ENCODE peak calls at places on chromosomes 2 and 18, in six cellular contexts. One of them, this sample, is unnamed.

GRCh38 chr2:45072064-45072861 is 63.0 kb upstream of the SIX2 start:
- DNase-seq in HFF-Myc: no peak
- DNase-seq in RPMI7951: no peak
- DNase-seq in NCI-H2081: no peak
- DNase-seq in substantia nigra: no peak
- DNase-seq in AG08396: no peak
- DNase-seq in this sample: no peak

GRCh38 chr2:148515170-148515569 is 129.4 kb upstream of the EPC2 start:
- DNase-seq in HFF-Myc: no peak
- DNase-seq in RPMI7951: no peak
- DNase-seq in NCI-H2081: no peak
- DNase-seq in substantia nigra: no peak
- DNase-seq in AG08396: no peak
- DNase-seq in this sample: no peak

GRCh38 chr2:101253713-101254085 is 1.0 kb downstream of the CNOT11 start:
- DNase-seq in HFF-Myc: no peak
- DNase-seq in RPMI7951: no peak
- DNase-seq in NCI-H2081: no peak
- DNase-seq in substantia nigra: no peak
- DNase-seq in AG08396: no peak
- DNase-seq in this sample: no peak

GRCh38 chr18:60266558-60266957 is 106.0 kb downstream of the MC4R start:
- DNase-seq in HFF-Myc: no peak
- DNase-seq in RPMI7951: no peak
- DNase-seq in NCI-H2081: no peak
- DNase-seq in substantia nigra: no peak
- DNase-seq in AG08396: no peak
- DNase-seq in this sample: no peak

GRCh38 chr18:49052891-49053644 is 102.3 kb upstream of the SMAD7 start:
- DNase-seq in HFF-Myc: peak; percentile 70
- DNase-seq in RPMI7951: peak; percentile 96
- DNase-seq in NCI-H2081: no peak
- DNase-seq in substantia nigra: no peak
- DNase-seq in AG08396: peak; percentile 75
- DNase-seq in this sample: no peak

GRCh38 chr2:27520316-27520715 is 23.7 kb downstream of the GCKR start:
- DNase-seq in HFF-Myc: no peak
- DNase-seq in RPMI7951: no peak
- DNase-seq in NCI-H2081: no peak
- DNase-seq in substantia nigra: no peak
- DNase-seq in AG08396: no peak
- DNase-seq in this sample: no peak

GRCh38 chr18:75455249-75456183 is 28.0 kb upstream of the SMIM21 start:
- DNase-seq in HFF-Myc: no peak
- DNase-seq in RPMI7951: peak; percentile 43
- DNase-seq in NCI-H2081: no peak
- DNase-seq in substantia nigra: no peak
- DNase-seq in AG08396: peak; percentile 32
- DNase-seq in this sample: no peak

GRCh38 chr2:65128297-65129190 is 1.4 kb downstream of the RAB1A start:
- DNase-seq in HFF-Myc: no peak
- DNase-seq in RPMI7951: peak; percentile 20
- DNase-seq in NCI-H2081: peak; percentile 11
- DNase-seq in substantia nigra: no peak
- DNase-seq in AG08396: no peak
- DNase-seq in this sample: no peak

GRCh38 chr2:174025271-174026121 is 60.3 kb upstream of the SP3 start:
- DNase-seq in HFF-Myc: peak; percentile 90
- DNase-seq in RPMI7951: peak; percentile 61
- DNase-seq in NCI-H2081: no peak
- DNase-seq in substantia nigra: no peak
- DNase-seq in AG08396: peak; percentile 67
- DNase-seq in this sample: no peak

GRCh38 chr2:106995560-106995959 is 109.6 kb upstream of the ST6GAL2 start:
- DNase-seq in HFF-Myc: no peak
- DNase-seq in RPMI7951: peak; percentile 76
- DNase-seq in NCI-H2081: no peak
- DNase-seq in substantia nigra: no peak
- DNase-seq in AG08396: no peak
- DNase-seq in this sample: no peak

GRCh38 chr2:225464346-225465025 is 65.0 kb downstream of the NYAP2 start:
- DNase-seq in HFF-Myc: no peak
- DNase-seq in RPMI7951: peak; percentile 43
- DNase-seq in NCI-H2081: no peak
- DNase-seq in substantia nigra: no peak
- DNase-seq in AG08396: no peak
- DNase-seq in this sample: no peak

GRCh38 chr2:27291865-27292264 is 9.6 kb downstream of the TRIM54 start:
- DNase-seq in HFF-Myc: no peak
- DNase-seq in RPMI7951: no peak
- DNase-seq in NCI-H2081: no peak
- DNase-seq in substantia nigra: no peak
- DNase-seq in AG08396: no peak
- DNase-seq in this sample: no peak

GRCh38 chr2:1751768-1752725 is 7.7 kb upstream of the PXDN start:
- DNase-seq in HFF-Myc: no peak
- DNase-seq in RPMI7951: no peak
- DNase-seq in NCI-H2081: no peak
- DNase-seq in substantia nigra: no peak
- DNase-seq in AG08396: no peak
- DNase-seq in this sample: no peak

GRCh38 chr2:216057688-216058193 is 23.9 kb downstream of the PECR start:
- DNase-seq in HFF-Myc: no peak
- DNase-seq in RPMI7951: no peak
- DNase-seq in NCI-H2081: no peak
- DNase-seq in substantia nigra: no peak
- DNase-seq in AG08396: peak; percentile 61
- DNase-seq in this sample: no peak

GRCh38 chr2:228782281-228782680 is 488.8 kb downstream of the PID1 start:
- DNase-seq in HFF-Myc: no peak
- DNase-seq in RPMI7951: no peak
- DNase-seq in NCI-H2081: no peak
- DNase-seq in substantia nigra: no peak
- DNase-seq in AG08396: no peak
- DNase-seq in this sample: no peak

GRCh38 chr18:31252522-31252921 is 65.4 kb upstream of the DSG1 start:
- DNase-seq in HFF-Myc: no peak
- DNase-seq in RPMI7951: no peak
- DNase-seq in NCI-H2081: no peak
- DNase-seq in substantia nigra: no peak
- DNase-seq in AG08396: no peak
- DNase-seq in this sample: no peak

GRCh38 chr2:146701183-146701582 is 1143.6 kb upstream of the ACVR2A start:
- DNase-seq in HFF-Myc: no peak
- DNase-seq in RPMI7951: no peak
- DNase-seq in NCI-H2081: no peak
- DNase-seq in substantia nigra: no peak
- DNase-seq in AG08396: no peak
- DNase-seq in this sample: no peak

GRCh38 chr2:221635949-221636348 is 63.8 kb upstream of the EPHA4 start:
- DNase-seq in HFF-Myc: no peak
- DNase-seq in RPMI7951: peak; percentile 11
- DNase-seq in NCI-H2081: peak; percentile 19
- DNase-seq in substantia nigra: no peak
- DNase-seq in AG08396: no peak
- DNase-seq in this sample: no peak

GRCh38 chr2:158529379-158530110 is 72.8 kb downstream of the PKP4 start:
- DNase-seq in HFF-Myc: peak; percentile 58
- DNase-seq in RPMI7951: peak; percentile 69
- DNase-seq in NCI-H2081: no peak
- DNase-seq in substantia nigra: no peak
- DNase-seq in AG08396: peak; percentile 42
- DNase-seq in this sample: no peak

GRCh38 chr2:46047280-46047679 is 249.9 kb upstream of the EPAS1 start:
- DNase-seq in HFF-Myc: no peak
- DNase-seq in RPMI7951: no peak
- DNase-seq in NCI-H2081: no peak
- DNase-seq in substantia nigra: no peak
- DNase-seq in AG08396: no peak
- DNase-seq in this sample: no peak

GRCh38 chr2:135317375-135317774 is 213.6 kb downstream of the ZRANB3 start:
- DNase-seq in HFF-Myc: no peak
- DNase-seq in RPMI7951: no peak
- DNase-seq in NCI-H2081: peak; percentile 5
- DNase-seq in substantia nigra: no peak
- DNase-seq in AG08396: no peak
- DNase-seq in this sample: no peak